ENCODE peak calls at places on chromosomes 3 and 15, in seven cellular contexts. E is K562, D is progenitor cell of endocrine pancreas, L is omental fat pad, A is psoas muscle, P is upper lobe of left lung, N is GM20000. H is an unnamed sample.
A peak's percentile ranks its signal among the peaks of the same experiment; 100 is the strongest.

GRCh38 chr3:115891237-115891636 is 267.9 kb downstream of the GAP43 start:
- DNase-seq in E (no peak), D (no peak), L (no peak), A (no peak), P (no peak), N (no peak), H (peak; percentile 55)

GRCh38 chr15:70031680-70032079 is 66.0 kb downstream of the TLE3 start:
- DNase-seq in E (no peak), D (no peak), L (no peak), A (no peak), P (no peak), N (no peak), H (no peak)

GRCh38 chr15:73965730-73966103 is 26.4 kb downstream of the STOML1 start:
- DNase-seq in E (no peak), D (no peak), L (no peak), A (no peak), P (peak; percentile 6), N (peak; percentile 77), H (peak; percentile 61)

GRCh38 chr3:193509103-193509965 is 45.4 kb downstream of the ATP13A4 start:
- DNase-seq in E (no peak), D (no peak), L (no peak), A (no peak), P (no peak), N (no peak), H (peak; percentile 65)

GRCh38 chr3:30302027-30302426 is 304.4 kb upstream of the TGFBR2 start:
- DNase-seq in E (no peak), D (no peak), L (no peak), A (no peak), P (no peak), N (no peak), H (peak; percentile 84)

GRCh38 chr15:56698268-56698667 is 35.0 kb downstream of the ZNF280D start:
- DNase-seq in E (no peak), D (no peak), L (no peak), A (no peak), P (no peak), N (no peak), H (no peak)

GRCh38 chr15:38685686-38686339 is 121.2 kb upstream of the RASGRP1 start:
- DNase-seq in E (no peak), D (no peak), L (no peak), A (no peak), P (no peak), N (no peak), H (no peak)

GRCh38 chr3:167851171-167851570 is 115.7 kb downstream of the SERPINI1 start:
- DNase-seq in E (no peak), D (no peak), L (no peak), A (no peak), P (no peak), N (no peak), H (peak; percentile 47)

GRCh38 chr15:74179101-74179841 is 5.8 kb downstream of the ISLR start:
- DNase-seq in E (no peak), D (no peak), L (peak; percentile 48), A (peak; percentile 91), P (peak; percentile 46), N (no peak), H (peak; percentile 17)

GRCh38 chr15:41971893-41972340 is 440 bp downstream of the EHD4 start:
- DNase-seq in E (peak; percentile 77), D (peak; percentile 43), L (no peak), A (no peak), P (peak; percentile 37), N (peak; percentile 69), H (no peak)

GRCh38 chr15:38846351-38846750 is 281.7 kb upstream of the RASGRP1 start:
- DNase-seq in E (no peak), D (no peak), L (no peak), A (no peak), P (no peak), N (no peak), H (no peak)

GRCh38 chr15:94387854-94388441 is 156.6 kb downstream of the MCTP2 start:
- DNase-seq in E (no peak), D (no peak), L (no peak), A (no peak), P (no peak), N (no peak), H (no peak)

GRCh38 chr3:105688821-105689220 is 180.0 kb downstream of the CBLB start:
- DNase-seq in E (no peak), D (no peak), L (no peak), A (no peak), P (no peak), N (no peak), H (no peak)

GRCh38 chr15:60392601-60392985 is 5.2 kb downstream of the ANXA2 start:
- DNase-seq in E (no peak), D (no peak), L (no peak), A (no peak), P (no peak), N (peak; percentile 28), H (peak; percentile 82)

GRCh38 chr3:99286266-99286845 is 352.0 kb upstream of the COL8A1 start:
- DNase-seq in E (no peak), D (no peak), L (no peak), A (no peak), P (no peak), N (no peak), H (peak; percentile 63)

GRCh38 chr15:34795267-34796081 is at the start of gene ACTC1:
- DNase-seq in E (peak; percentile 57), D (peak; percentile 61), L (no peak), A (peak; percentile 79), P (no peak), N (no peak), H (peak; percentile 21)

GRCh38 chr15:89325039-89325803 is 9.4 kb downstream of the POLG start:
- DNase-seq in E (no peak), D (no peak), L (no peak), A (no peak), P (no peak), N (no peak), H (no peak)

GRCh38 chr15:88800026-88800425 is 3.2 kb upstream of the ACAN start:
- DNase-seq in E (no peak), D (no peak), L (no peak), A (no peak), P (no peak), N (no peak), H (peak; percentile 81)

GRCh38 chr3:128073807-128074206 is 21.6 kb downstream of the SEC61A1 start:
- DNase-seq in E (no peak), D (no peak), L (no peak), A (no peak), P (no peak), N (no peak), H (peak; percentile 57)

DNA sequence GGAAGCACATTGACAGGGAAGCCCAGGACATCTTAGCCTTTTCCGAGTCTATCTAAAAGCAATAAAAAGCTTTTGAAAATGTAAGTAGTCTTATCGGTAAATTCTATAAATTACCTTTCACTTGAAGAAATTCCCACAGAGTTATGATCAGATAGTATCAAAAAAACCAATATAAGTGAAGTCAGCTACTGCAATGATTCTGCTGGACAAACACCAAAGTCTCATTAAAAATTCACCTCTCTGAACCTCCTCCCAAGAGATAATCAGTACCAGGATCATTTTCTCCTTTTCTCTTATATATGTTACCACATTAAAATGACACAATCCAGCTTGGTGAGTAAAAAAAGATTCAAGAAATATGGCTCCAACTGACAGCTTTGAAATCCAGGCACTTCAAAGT is 69.2 kb downstream of the FRMD5 start:
- DNase-seq in E (no peak), D (no peak), L (no peak), A (no peak), P (no peak), N (no peak), H (no peak)
- TF ChIP-seq CTCF in E (no peak), D (no peak), L (no peak), A (no peak), P (no peak), N (no peak), H (no peak)

DNA sequence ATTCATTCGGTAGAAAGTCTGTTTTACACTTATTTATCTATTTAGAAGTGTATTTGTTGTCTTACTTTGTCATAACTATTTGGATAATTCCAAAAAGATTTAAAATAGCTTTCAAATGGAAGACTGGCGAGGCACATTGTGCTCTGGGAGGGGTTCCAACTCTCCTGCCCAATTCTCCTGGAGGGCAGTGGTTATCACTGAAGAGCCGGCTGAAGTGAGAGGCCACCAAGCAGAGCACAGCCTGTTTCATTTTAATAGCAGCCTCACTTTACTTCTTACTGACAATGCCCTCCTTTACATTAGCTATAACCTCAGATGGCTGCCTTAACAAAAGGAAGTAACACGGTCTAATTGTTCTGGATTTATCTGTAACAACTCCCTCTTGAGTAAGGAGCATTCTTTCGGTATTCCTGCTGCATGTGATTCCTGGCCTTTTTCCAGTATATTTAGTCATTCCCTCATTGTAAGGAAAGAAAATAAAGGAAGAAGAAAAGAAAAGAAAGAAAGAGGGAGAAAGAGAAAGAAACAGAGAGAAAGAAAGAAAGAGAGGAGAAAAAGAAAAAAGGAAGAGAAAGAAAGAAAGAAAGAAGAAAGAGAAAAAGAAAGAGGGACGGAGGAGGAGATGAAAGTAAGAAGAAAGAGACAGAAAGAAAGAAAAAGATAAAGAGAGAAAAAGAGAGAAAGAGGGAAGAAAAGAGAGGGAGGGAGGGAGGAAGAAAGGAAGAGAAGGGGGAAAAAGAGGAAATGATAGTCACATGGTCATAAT is 339.8 kb upstream of the WNT5A start:
- DNase-seq in E (no peak), D (no peak), L (no peak), A (no peak), P (no peak), N (no peak), H (peak; percentile 27)
- TF ChIP-seq CTCF in E (no peak), D (no peak), L (no peak), A (no peak), P (no peak), N (no peak), H (no peak)

DNA sequence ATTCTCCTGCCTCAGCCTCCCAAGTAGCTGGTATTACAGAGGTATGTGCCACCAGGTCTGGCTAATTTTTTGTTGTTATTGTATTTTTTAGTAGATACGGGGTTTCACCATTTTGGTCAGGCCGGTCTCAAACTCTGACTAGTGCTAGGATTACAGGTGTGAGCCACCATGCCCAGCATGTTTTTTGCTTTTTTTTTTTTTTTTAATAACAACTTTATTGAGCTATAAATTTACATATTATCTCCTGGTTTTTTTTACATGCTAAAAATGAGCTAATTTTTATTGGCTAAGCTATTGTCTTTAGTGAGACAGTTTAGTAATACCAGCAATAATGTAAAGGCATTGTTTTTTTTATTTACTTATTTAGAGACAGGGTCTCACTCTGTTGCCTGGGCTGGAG is 105.2 kb downstream of the PDE8A start:
- DNase-seq in E (no peak), D (no peak), L (no peak), A (no peak), P (no peak), N (no peak), H (no peak)
- TF ChIP-seq CTCF in E (no peak), D (no peak), L (no peak), A (no peak), P (no peak), N (no peak), H (no peak)

DNA sequence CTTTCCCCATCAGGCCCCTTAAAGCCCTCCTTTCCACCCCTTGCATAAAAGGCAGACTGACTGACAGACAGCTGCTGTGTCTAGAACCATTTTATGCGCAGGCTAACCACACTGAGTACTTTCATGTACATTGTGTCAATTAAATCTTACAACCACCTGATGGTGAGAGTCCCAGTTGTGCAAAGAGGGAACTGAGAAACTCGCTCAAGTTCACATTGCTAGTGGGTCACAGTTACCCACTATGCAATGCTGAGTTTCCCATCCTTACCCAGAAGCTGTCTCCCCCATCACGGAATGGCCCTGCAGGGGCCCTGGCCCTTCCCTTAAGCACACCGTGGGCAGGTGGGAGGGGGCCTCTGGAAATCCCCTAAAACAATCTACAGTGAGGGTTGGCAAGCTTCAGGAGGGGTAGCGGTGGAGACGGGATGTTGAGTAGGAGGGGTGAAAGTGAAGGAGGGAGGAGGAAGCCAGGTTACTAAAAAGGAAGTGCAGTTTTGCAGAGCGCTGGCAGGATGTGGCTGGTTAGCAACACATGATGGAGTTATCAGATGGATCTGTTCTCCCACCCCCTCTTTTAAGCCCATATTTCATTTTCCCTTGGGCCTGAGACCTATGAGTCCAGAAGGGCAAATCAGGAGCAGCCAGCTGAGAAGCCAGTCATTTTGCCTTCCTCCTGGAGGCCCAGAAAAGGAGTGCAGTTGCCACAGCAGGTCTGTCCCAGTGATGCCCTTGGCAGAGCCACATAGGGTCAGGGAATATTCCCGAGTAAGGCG is 30.0 kb downstream of the STARD5 start:
- DNase-seq in E (no peak), D (no peak), L (no peak), A (no peak), P (peak; percentile 72), N (peak; percentile 71), H (no peak)
- TF ChIP-seq CTCF in E (no peak), D (no peak), L (no peak), A (no peak), P (no peak), N (no peak), H (no peak)